ENCODE peak calls at places on chromosome 17, in ten cellular contexts. I, O, A, C, J, H, M, R, U and K are unnamed samples.

GRCh38 chr17:28750178-28751047 is 6.6 kb downstream of the TRAF4 start:
- DNase-seq in I (peak; percentile 89), O (peak; percentile 99), A (peak; percentile 97), C (peak; percentile 95), J (peak; percentile 91), H (peak; percentile 88), M (peak; percentile 93), R (peak; percentile 90), U (peak; percentile 97), K (peak; percentile 92)

GRCh38 chr17:27577884-27578717 is 52.9 kb upstream of the LGALS9 start:
- DNase-seq in I (no peak), O (no peak), A (no peak), C (no peak), J (no peak), H (no peak), M (peak; percentile 27), R (peak; percentile 73), U (peak; percentile 81), K (peak; percentile 46)

GRCh38 chr17:45276031-45276430 is 14.1 kb upstream of the SPATA32 start:
- DNase-seq in I (no peak), O (peak; percentile 44), A (no peak), C (no peak), J (no peak), H (no peak), M (no peak), R (peak; percentile 87), U (no peak), K (no peak)

GRCh38 chr17:61201211-61201610 is 198.4 kb upstream of the TBX2 start:
- DNase-seq in I (no peak), O (no peak), A (no peak), C (no peak), J (no peak), H (no peak), M (no peak), R (peak; percentile 99), U (no peak), K (no peak)

GRCh38 chr17:9363440-9364350 is 211.9 kb downstream of the STX8 start:
- DNase-seq in I (no peak), O (peak; percentile 22), A (no peak), C (no peak), J (no peak), H (no peak), M (no peak), R (peak; percentile 72), U (no peak), K (no peak)

GRCh38 chr17:41539071-41539492 is 11.0 kb upstream of the KRT19 start:
- DNase-seq in I (no peak), O (peak; percentile 82), A (no peak), C (no peak), J (no peak), H (no peak), M (no peak), R (no peak), U (no peak), K (no peak)

GRCh38 chr17:58666858-58667267 is 25.0 kb downstream of the TEX14 start:
- DNase-seq in I (no peak), O (no peak), A (peak; percentile 77), C (peak; percentile 69), J (peak; percentile 82), H (no peak), M (peak; percentile 87), R (peak; percentile 79), U (peak; percentile 70), K (peak; percentile 66)

GRCh38 chr17:68089881-68090280 is 54.3 kb downstream of the KPNA2 start:
- DNase-seq in I (no peak), O (peak; percentile 65), A (peak; percentile 70), C (peak; percentile 41), J (peak; percentile 61), H (peak; percentile 12), M (peak; percentile 72), R (peak; percentile 24), U (peak; percentile 34), K (peak; percentile 32)

GRCh38 chr17:733743-734142 is 1.3 kb downstream of the TLCD3A start:
- DNase-seq in I (no peak), O (no peak), A (no peak), C (no peak), J (no peak), H (no peak), M (no peak), R (no peak), U (no peak), K (no peak)

GRCh38 chr17:34122529-34122928 is 132.6 kb upstream of the CCL2 start:
- DNase-seq in I (no peak), O (no peak), A (no peak), C (no peak), J (no peak), H (no peak), M (no peak), R (no peak), U (no peak), K (no peak)
- H3K27ac ChIP-seq in I (no peak overlapping the region), O (no peak overlapping the region), A (no peak overlapping the region), C (no peak overlapping the region), J (no peak overlapping the region), H (no peak overlapping the region), M (no peak overlapping the region), R (no peak overlapping the region), U (no peak overlapping the region), K (no peak overlapping the region)

GRCh38 chr17:76540381-76541300 is 797 bp downstream of the PRCD start:
- DNase-seq in I (peak; percentile 87), O (peak; percentile 100), A (peak; percentile 94), C (peak; percentile 91), J (peak; percentile 95), H (peak; percentile 32), M (peak; percentile 97), R (peak; percentile 94), U (peak; percentile 88), K (peak; percentile 93)
- H3K4me3 ChIP-seq in I (peak overlapping the region; percentile 52), O (peak overlapping the region; percentile 57), A (peak overlapping the region; percentile 21), C (peak overlapping the region; percentile 51), J (peak overlapping the region; percentile 52), H (no peak overlapping the region), M (peak overlapping the region; percentile 47), R (peak overlapping the region; percentile 27), U (no peak overlapping the region), K (peak overlapping the region; percentile 64)

DNA sequence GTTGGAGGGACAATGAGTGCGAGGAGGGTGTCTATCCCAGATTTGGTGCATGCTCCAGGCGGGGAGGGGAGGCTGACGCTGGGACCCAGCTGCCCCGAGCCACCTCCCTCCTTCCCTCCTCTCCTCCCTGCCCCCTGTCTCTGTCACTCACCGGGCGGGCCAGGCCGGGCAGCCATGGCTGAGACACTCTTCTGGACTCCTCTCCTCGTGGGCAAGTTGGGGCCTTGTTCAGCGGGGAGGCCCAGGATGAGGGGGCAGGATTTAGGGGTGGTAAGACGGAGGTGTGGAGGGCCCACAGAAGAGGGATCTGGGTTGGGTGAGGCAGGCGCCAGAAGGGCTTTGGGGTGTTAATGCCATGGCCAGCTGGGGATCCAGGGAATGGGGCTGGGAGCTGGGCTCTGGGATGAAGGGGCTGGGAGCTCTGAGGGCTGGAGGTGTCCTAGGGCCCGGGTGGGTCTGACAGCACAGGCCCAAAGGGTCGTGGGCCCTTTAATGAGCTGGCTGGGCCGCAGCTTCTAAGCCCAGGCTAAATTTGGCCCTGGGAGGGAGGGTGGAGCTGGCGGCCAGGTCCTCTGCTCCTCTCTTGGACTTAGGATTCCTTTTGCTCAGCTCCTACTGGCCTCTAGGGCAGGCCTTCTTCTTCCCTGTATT is at the start of gene SGCA:
- DNase-seq in I (no peak), O (no peak), A (no peak), C (no peak), J (peak; percentile 71), H (no peak), M (peak; percentile 62), R (no peak), U (no peak), K (peak; percentile 63)
- H3K4me1 ChIP-seq in I (peaks cover 7% of the 10 kb centered on the region), O (no peaks in the 10 kb centered on the region), A (peaks cover 1% of the 10 kb centered on the region), C (peaks cover 66% of the 10 kb centered on the region), J (peaks cover 18% of the 10 kb centered on the region), H (peaks cover 16% of the 10 kb centered on the region), M (peaks cover 63% of the 10 kb centered on the region), R (peaks cover 3% of the 10 kb centered on the region), U (peaks cover 9% of the 10 kb centered on the region), K (peaks cover 74% of the 10 kb centered on the region)

DNA sequence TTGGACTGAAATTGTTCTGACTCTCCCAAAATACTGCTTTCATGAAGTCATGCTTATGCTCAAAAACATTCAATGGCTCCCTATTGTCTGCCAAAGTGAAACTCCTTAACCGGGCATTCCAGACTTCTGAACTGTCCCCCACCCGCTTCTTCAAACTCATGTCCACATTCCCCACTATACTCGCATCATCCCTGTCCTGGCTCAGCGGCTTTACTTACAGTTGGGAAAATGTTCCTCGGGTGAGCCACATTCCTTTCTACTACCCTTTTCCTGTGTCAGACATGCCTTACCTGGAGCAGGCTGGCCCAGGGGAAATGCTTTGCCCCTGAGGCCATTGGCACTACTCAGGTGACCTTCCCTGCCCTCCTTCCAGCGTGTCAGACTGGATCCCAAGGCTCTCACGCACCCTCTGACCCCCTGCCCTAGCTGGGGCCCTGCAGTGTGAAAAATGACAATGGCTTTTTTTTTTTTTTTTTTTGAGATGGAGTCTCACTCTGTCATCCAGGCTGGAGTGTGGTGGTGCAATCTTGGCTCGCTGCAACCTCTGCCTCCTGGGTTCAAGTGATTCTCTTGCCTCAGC is 5.3 kb downstream of the CYGB start:
- DNase-seq in I (no peak), O (no peak), A (no peak), C (no peak), J (no peak), H (no peak), M (no peak), R (peak; percentile 17), U (no peak), K (no peak)
- H3K27ac ChIP-seq in I (no peak overlapping the region), O (no peak overlapping the region), A (no peak overlapping the region), C (no peak overlapping the region), J (peak overlapping the region; percentile 89), H (no peak overlapping the region), M (peak overlapping the region; percentile 93), R (no peak overlapping the region), U (no peak overlapping the region), K (peak overlapping the region; percentile 98)

DNA sequence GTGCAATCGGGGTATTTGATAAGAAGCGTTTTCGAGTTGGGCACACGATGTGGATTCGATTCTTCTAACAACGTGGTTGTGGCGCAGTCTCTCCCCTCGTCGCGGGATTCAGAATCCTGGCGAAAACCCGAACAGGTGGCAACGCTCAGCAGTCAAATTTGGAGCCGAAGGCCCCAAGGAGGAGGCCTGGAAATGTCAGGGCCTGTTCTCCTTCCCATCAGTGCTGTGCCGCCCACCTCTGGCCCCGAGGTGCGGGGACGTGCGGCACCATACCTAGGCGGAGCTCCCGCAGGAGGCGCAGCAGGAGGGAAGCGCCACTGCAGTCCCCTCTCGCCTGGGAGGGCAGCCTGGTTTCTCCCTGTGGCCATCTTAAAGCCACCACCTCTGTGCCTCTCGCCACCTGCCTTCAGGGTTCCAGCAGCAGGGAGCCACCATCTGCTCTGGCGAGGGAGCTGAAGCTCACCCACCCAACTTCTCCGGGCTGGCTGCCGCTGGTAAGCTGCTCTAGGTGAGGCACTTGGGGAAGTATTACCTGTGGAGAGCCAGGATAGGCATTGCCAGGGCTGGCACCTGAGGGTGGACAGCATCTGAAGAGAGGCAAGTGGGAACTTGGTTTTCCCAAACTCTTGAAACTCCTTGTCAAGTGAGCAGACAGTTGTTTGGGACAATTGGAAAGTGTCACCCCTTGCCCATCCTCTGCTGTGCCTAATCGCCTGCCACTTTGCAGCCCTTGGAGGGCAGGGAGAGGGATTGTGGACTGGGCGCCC is 2.6 kb upstream of the AATF start:
- DNase-seq in I (no peak), O (peak; percentile 74), A (no peak), C (no peak), J (no peak), H (no peak), M (no peak), R (no peak), U (no peak), K (no peak)
- H3K4me3 ChIP-seq in I (no peak overlapping the region), O (peak overlapping the region; percentile 94), A (no peak overlapping the region), C (no peak overlapping the region), J (no peak overlapping the region), H (no peak overlapping the region), M (no peak overlapping the region), R (no peak overlapping the region), U (no peak overlapping the region), K (no peak overlapping the region)

GRCh38 chr17:47279062-47279801 is 25.6 kb downstream of the ITGB3 start:
- DNase-seq in I (no peak), O (peak; percentile 56), A (no peak), C (peak; percentile 82), J (peak; percentile 77), H (no peak), M (peak; percentile 82), R (peak; percentile 97), U (no peak), K (peak; percentile 66)
- H3K4me1 ChIP-seq in I (peaks cover 23% of the 10 kb centered on the region), O (peaks cover 9% of the 10 kb centered on the region), A (peaks cover 7% of the 10 kb centered on the region), C (peaks cover 94% of the 10 kb centered on the region), J (peaks cover 42% of the 10 kb centered on the region), H (no peaks in the 10 kb centered on the region), M (peaks cover 66% of the 10 kb centered on the region), R (peaks cover 51% of the 10 kb centered on the region), U (peaks cover 25% of the 10 kb centered on the region), K (peaks cover 65% of the 10 kb centered on the region)